ENCODE peak calls at places on chromosomes 12 and 14, in eight cellular contexts. E is tibial artery; O is lung; L is effector memory CD4-positive, alpha-beta T cell; M is pancreas; Z is endodermal cell; N is stomach; Y is psoas muscle. P is an unnamed sample. For H3K4me1, the result is how much of the 10 kb centered on the place peaks cover.

GRCh38 chr12:78240827-78241226 is 410.1 kb downstream of the NAV3 start:
- DNase-seq in O (no peak), M (no peak), E (no peak), L (no peak), Z (no peak), N (no peak), Y (no peak), P (no peak)

GRCh38 chr12:80068173-80068572 is 31.2 kb upstream of the OTOGL start:
- DNase-seq in M (no peak), L (no peak), Z (peak), N (no peak), Y (no peak), E (no peak), O (no peak), P (no peak)

GRCh38 chr14:95290769-95291440 is 28.8 kb downstream of the CLMN start:
- DNase-seq in L (no peak), O (peak), Y (peak), M (peak), N (peak), Z (peak), E (peak), P (no peak)

GRCh38 chr12:97321640-97322039 is 141.0 kb upstream of the RMST start:
- DNase-seq in L (no peak), Z (no peak), O (no peak), M (no peak), E (no peak), Y (no peak), N (no peak), P (no peak)

GRCh38 chr14:69580009-69580577 is 5.4 kb upstream of the CCDC177 start:
- DNase-seq in L (no peak), N (peak), O (no peak), Z (peak), Y (no peak), E (no peak), M (no peak), P (no peak)

GRCh38 chr12:34407813-34408212 is 385.5 kb downstream of the ALG10 start:
- DNase-seq in E (no peak), L (no peak), M (no peak), O (no peak), Y (no peak), N (no peak), Z (no peak), P (no peak)

GRCh38 chr12:49942921-49943662 is 7.4 kb upstream of the AQP2 start:
- DNase-seq in Z (peak), L (no peak), O (no peak), M (no peak), Y (no peak), E (no peak), N (peak), P (no peak)

GRCh38 chr14:94638330-94638729 is 26.1 kb downstream of the SERPINA3 start:
- DNase-seq in E (no peak), Z (no peak), Y (no peak), L (no peak), N (no peak), O (no peak), M (no peak), P (no peak)

GRCh38 chr14:101815994-101816393 is 54.5 kb downstream of the PPP2R5C start:
- DNase-seq in L (no peak), Z (no peak), Y (no peak), M (no peak), N (no peak), E (no peak), O (no peak), P (no peak)

GRCh38 chr14:101814869-101815268 is 53.4 kb downstream of the PPP2R5C start:
- DNase-seq in M (no peak), Y (no peak), O (no peak), Z (no peak), E (no peak), N (no peak), L (no peak), P (no peak)

GRCh38 chr14:101819251-101819990 is 57.9 kb downstream of the PPP2R5C start:
- DNase-seq in M (no peak), O (no peak), Z (no peak), Y (no peak), N (no peak), E (no peak), L (peak), P (peak)

GRCh38 chr14:101820283-101820798 is 58.8 kb downstream of the PPP2R5C start:
- DNase-seq in L (no peak), N (no peak), Z (no peak), E (no peak), Y (no peak), M (no peak), O (no peak), P (peak)

GRCh38 chr14:101817511-101818001 is 56.0 kb downstream of the PPP2R5C start:
- DNase-seq in Y (no peak), E (no peak), L (peak), Z (no peak), O (no peak), M (no peak), N (no peak), P (no peak)
- H3K4me3 ChIP-seq in Y (no peak), E (no peak), L (no peak), Z (no peak), O (no peak), M (no peak), N (no peak), P (peak)

GRCh38 chr12:123099556-123100192 is 51.2 kb downstream of the PITPNM2 start:
- DNase-seq in L (no peak), N (no peak), Z (no peak), E (no peak), Y (no peak), O (no peak), M (no peak), P (no peak)
- H3K27ac ChIP-seq in L (no peak), N (no peak), Z (no peak), E (no peak), Y (no peak), O (peak), M (no peak), P (no peak)

DNA sequence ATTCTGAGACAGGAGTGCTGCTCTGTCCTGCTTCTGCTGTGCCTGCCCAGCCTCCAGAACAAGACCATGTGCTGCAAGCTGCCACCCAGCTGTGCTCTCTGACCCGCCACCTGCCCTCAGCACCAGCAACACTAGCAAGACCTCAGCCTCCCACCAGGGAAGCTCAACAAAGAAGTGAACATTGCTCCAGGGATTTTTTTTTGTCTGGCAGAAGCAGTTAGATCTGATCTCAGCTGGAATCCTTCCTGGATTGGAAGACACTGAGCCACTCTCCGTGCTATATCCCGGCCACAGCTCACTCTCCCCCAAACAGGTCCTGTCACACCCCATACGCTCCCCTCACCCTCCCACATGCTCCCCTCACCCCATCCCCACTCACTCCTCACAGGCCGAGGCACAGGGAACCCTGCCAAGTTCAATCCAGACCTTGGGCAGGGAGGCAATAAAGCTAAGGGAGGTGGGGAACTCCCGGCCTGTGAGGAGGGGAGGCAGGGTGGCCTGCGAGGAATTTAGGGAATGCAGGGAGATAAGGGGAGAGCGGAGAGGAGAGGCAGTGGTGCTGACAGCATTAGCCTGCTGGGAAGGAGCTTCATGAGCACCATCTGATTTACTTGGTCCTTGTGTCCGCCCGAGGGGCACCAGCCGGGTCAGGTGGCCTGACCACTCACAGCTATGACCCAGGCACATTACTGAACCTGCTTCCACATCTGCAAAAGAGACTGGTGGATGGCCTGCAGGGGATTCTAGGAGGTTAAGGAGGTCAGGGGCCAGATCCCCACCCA is 29.7 kb downstream of the CCDC85C start:
- DNase-seq in O (peak), N (peak), Z (peak), E (no peak), L (no peak), Y (no peak), M (peak), P (no peak)
- H3K4me1 ChIP-seq in O (half or more), N (half or more), Z (half or more), E (half or more), L (under half), Y (half or more), M (half or more), P (under half)

GRCh38 chr12:2961705-2962104 is 2.5 kb downstream of the TEAD4 start:
- DNase-seq in M (no peak), Z (peak), L (no peak), E (no peak), N (no peak), Y (no peak), O (no peak), P (no peak)

GRCh38 chr12:2959194-2959507 is at the start of gene TEAD4:
- DNase-seq in N (peak), Y (peak), O (peak), L (no peak), E (no peak), Z (peak), M (peak), P (no peak)

GRCh38 chr12:2959508-2960431 is 573 bp downstream of the TEAD4 start:
- DNase-seq in Z (peak), Y (peak), O (peak), M (peak), N (peak), L (no peak), E (peak), P (no peak)

GRCh38 chr12:2960996-2961616 is 1.9 kb downstream of the TEAD4 start:
- DNase-seq in Z (peak), E (no peak), N (no peak), M (no peak), L (no peak), O (no peak), Y (no peak), P (no peak)

DNA sequence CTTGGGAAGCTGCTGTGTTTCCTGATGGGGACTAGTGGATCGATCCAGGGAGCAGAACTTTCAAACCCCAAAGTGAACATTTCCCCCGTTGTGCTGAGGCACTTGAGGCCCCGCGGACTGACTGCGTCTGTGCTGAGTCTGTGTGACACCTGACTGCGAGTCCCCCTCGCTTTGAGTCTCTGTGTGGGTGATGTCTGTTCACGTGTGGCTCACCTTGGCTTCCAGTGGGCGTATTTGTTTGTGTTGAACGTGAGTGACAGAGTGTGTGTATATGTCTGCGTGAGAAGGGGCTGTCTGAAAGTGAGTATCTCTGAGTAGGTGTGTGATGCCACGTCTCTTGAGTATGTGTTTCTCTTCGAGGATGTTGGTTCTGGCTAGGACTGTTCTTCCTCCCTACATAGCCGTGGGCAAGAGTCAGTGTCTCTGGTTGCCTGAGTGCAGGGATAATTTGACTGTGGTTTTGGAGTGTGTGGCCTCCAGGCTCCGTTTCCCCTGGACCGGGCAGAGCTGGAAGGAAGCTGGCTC is 1.3 kb downstream of the TEAD4 start:
- DNase-seq in L (no peak), E (no peak), O (no peak), Z (peak), M (no peak), N (no peak), Y (no peak), P (no peak)
- H3K4me3 ChIP-seq in L (no peak), E (peak), O (peak), Z (peak), M (peak), N (peak), Y (peak), P (no peak)

DNA sequence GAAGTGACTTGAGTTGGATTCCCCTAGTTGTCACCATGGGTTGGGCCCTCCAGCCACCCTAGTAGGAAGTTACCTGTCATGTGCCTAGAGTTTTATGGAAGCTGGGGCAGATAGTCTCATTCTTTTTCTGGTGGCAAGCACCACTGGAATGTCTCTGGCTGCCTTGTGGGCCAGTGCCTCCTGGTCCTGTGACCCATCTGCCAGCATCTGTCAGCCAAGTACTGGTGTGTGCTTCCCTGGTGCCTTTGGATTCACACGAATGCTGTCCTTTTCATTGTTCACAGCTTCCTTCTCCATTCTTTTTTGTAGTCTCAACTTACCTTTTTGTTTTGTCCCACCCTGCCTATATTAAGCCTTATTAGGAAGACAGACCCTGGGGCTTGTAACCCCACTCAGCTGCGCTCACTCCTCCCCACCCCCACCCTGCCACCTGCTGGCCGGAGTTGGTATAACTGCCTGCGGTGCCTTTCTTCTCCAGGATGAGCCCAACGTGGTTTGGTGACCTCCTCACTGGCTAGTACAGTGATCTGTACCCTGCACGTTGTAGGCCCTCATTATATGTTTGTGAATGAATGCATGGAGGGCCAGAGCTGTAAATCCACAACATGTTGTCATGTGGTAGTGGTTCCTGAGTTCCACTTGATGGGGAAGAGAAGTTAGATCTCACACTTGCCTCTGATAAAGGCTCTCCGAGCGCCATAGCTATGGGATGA is 125.7 kb downstream of the TSPAN9 start:
- DNase-seq in L (no peak), E (no peak), Z (peak), M (peak), N (peak), Y (peak), O (peak), P (peak)
- H3K27ac ChIP-seq in L (no peak), E (no peak), Z (no peak), M (no peak), N (no peak), Y (peak), O (peak), P (no peak)

DNA sequence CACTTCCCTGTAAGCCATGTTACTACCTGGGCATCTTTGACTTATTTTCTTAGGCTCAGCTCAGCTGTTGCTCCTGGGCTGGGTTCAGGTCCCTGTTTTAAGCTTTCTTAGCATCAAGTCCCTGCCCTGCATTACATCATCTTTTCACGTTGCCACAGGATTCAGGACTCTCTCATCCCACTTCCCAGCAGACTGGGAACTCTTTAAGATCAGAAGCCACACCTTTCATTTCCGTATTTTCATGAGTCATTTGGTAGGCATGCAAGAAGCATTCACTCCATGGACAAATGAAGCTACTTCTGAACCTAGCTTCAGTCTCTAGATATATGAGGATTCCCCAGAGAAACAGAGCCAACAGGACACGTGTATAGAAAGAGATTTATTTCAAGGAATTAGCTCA is 726.8 kb downstream of the VRK1 start:
- DNase-seq in N (no peak), E (no peak), Y (no peak), O (no peak), M (no peak), L (no peak), Z (no peak), P (no peak)
- H3K4me1 ChIP-seq in N (under half), E (under half), Y (under half), O (under half), M (under half), L (under half), Z (under half), P (under half)

DNA sequence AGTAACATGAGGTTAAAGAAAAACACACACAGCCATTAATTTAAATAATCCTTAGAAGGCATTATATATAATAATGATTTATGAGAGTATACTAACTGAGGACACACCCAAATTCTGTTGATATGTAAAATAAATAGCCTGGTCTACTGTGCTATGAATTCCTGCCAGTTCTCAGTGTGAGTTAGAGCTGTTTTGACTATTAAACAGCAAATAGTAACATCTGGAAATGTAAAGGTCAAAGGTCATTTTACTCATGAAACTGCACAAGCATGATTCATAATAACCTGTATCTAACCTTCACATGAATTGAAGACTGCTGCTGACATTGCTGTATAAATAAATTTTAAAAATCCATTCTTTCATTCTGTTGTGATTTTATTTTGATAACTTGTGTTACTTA is 966.7 kb downstream of the SLC6A15 start:
- DNase-seq in E (no peak), Z (no peak), O (no peak), N (no peak), M (no peak), L (no peak), Y (no peak), P (no peak)
- H3K4me3 ChIP-seq in E (no peak), Z (no peak), O (no peak), N (no peak), M (no peak), L (no peak), Y (no peak), P (no peak)

GRCh38 chr14:90399541-90400444 is 3.0 kb downstream of the CALM1 start:
- DNase-seq in L (peak), Y (peak), N (peak), M (peak), Z (peak), E (peak), O (peak), P (peak)
- H3K27ac ChIP-seq in L (peak), Y (peak), N (peak), M (no peak), Z (no peak), E (peak), O (peak), P (peak)

GRCh38 chr14:76153919-76154318 is 2.2 kb downstream of the GPATCH2L start:
- DNase-seq in Y (no peak), M (no peak), E (no peak), N (no peak), Z (no peak), L (no peak), O (no peak), P (no peak)
- H3K4me1 ChIP-seq in Y (half or more), M (under half), E (half or more), N (half or more), Z (under half), L (under half), O (under half), P (half or more)